ENCODE peak calls at places on chromosome 9, in nine cellular contexts. I, F, H, V, N, K, S, T and M are unnamed samples.
A peak's percentile ranks its signal among the peaks of the same experiment; 100 is the strongest.

GRCh38 chr9:107547303-107547702 is 57.7 kb upstream of the KLF4 start:
- ATAC-seq in T (no peak), H (no peak), I (no peak), F (no peak), V (no peak), K (no peak), S (no peak), N (no peak), M (no peak)

GRCh38 chr9:89171693-89172092 is 6.9 kb downstream of the SHC3 start:
- ATAC-seq in T (peak; percentile 60), N (no peak), H (peak; percentile 31), F (no peak), S (peak; percentile 55), I (no peak), K (no peak), V (no peak), M (no peak)

GRCh38 chr9:3768698-3769458 is 243.1 kb upstream of the RFX3 start:
- ATAC-seq in H (peak; percentile 33), V (peak; percentile 38), S (no peak), T (no peak), I (no peak), F (no peak), N (peak; percentile 59), K (no peak), M (peak; percentile 83)

GRCh38 chr9:99336005-99336404 is 113.9 kb downstream of the SEC61B start:
- ATAC-seq in T (no peak), F (no peak), I (no peak), N (peak; percentile 63), H (no peak), S (no peak), V (no peak), K (peak; percentile 86), M (no peak)

GRCh38 chr9:133023117-133023890 is 7.5 kb upstream of the GTF3C5 start:
- ATAC-seq in N (no peak), V (peak; percentile 73), K (peak; percentile 29), I (no peak), H (peak; percentile 21), T (no peak), S (no peak), F (no peak), M (no peak)

GRCh38 chr9:84667571-84668203 is 1.8 kb upstream of the NTRK2 start:
- ATAC-seq in T (no peak), H (peak; percentile 8), I (no peak), F (no peak), S (peak; percentile 46), V (peak; percentile 33), N (peak; percentile 44), K (peak; percentile 15), M (no peak)

GRCh38 chr9:109092051-109092580 is 27.6 kb downstream of the TMEM245 start:
- ATAC-seq in T (no peak), K (no peak), I (no peak), F (no peak), N (no peak), H (no peak), V (no peak), S (no peak), M (no peak)

GRCh38 chr9:108708448-108708847 is 147.3 kb downstream of the ACTL7B start:
- ATAC-seq in V (no peak), N (no peak), F (no peak), I (no peak), S (no peak), H (no peak), T (no peak), K (peak; percentile 75), M (peak; percentile 63)

GRCh38 chr9:128486201-128486600 is 18.3 kb upstream of the GLE1 start:
- ATAC-seq in I (no peak), S (no peak), H (no peak), T (no peak), V (no peak), F (no peak), N (no peak), K (no peak), M (no peak)

GRCh38 chr9:111016046-111017026 is 21.9 kb downstream of the LPAR1 start:
- ATAC-seq in K (no peak), V (peak; percentile 70), H (peak; percentile 66), N (peak; percentile 38), T (peak; percentile 49), S (no peak), F (peak; percentile 66), I (no peak), M (no peak)

GRCh38 chr9:121736964-121737462 is 85.6 kb downstream of the DAB2IP start:
- ATAC-seq in N (peak; percentile 50), V (peak; percentile 81), H (peak; percentile 88), I (no peak), K (peak; percentile 64), F (peak; percentile 18), S (peak; percentile 77), T (no peak), M (peak; percentile 25)

GRCh38 chr9:76866689-76867088 is 39.2 kb downstream of the PRUNE2 start:
- ATAC-seq in T (peak; percentile 99), S (peak; percentile 44), V (peak; percentile 26), N (no peak), I (no peak), F (peak; percentile 99), H (no peak), K (no peak), M (peak; percentile 89)

GRCh38 chr9:89664896-89665329 is 60.1 kb downstream of the GADD45G start:
- ATAC-seq in T (no peak), H (peak; percentile 51), S (peak; percentile 17), V (peak; percentile 74), N (no peak), F (peak; percentile 17), I (no peak), K (no peak), M (no peak)

GRCh38 chr9:131239307-131239975 is 36.9 kb downstream of the FAM78A start:
- ATAC-seq in N (no peak), I (no peak), K (no peak), H (no peak), T (no peak), S (no peak), V (no peak), F (no peak), M (no peak)

GRCh38 chr9:93476924-93477323 is 23.5 kb upstream of the FAM120AOS start:
- ATAC-seq in S (no peak), N (no peak), I (no peak), K (no peak), T (no peak), V (peak; percentile 80), F (no peak), H (no peak), M (no peak)

GRCh38 chr9:34507966-34508365 is 14.8 kb downstream of the ENHO start:
- ATAC-seq in N (no peak), I (no peak), S (no peak), K (no peak), V (no peak), H (no peak), F (no peak), T (no peak), M (no peak)

GRCh38 chr9:104774831-104775573 is 11.1 kb downstream of the NIPSNAP3B start:
- ATAC-seq in T (no peak), N (peak; percentile 87), S (no peak), K (peak; percentile 85), V (peak; percentile 78), H (peak; percentile 69), F (no peak), I (no peak), M (no peak)

GRCh38 chr9:70352802-70353201 is 61.7 kb downstream of the KLF9 start:
- ATAC-seq in H (no peak), T (no peak), V (no peak), N (no peak), F (no peak), I (peak; percentile 36), S (no peak), K (no peak), M (no peak)

GRCh38 chr9:26158631-26159150 is 480.4 kb upstream of the TUSC1 start:
- ATAC-seq in I (no peak), H (no peak), N (no peak), S (no peak), T (no peak), K (no peak), F (no peak), V (no peak), M (no peak)

GRCh38 chr9:113793558-113793957 is 82.6 kb upstream of the ZNF618 start:
- ATAC-seq in T (no peak), K (no peak), F (no peak), I (no peak), V (no peak), N (no peak), H (no peak), S (no peak), M (no peak)

GRCh38 chr9:34501372-34501771 is 21.4 kb downstream of the ENHO start:
- ATAC-seq in F (no peak), I (no peak), N (no peak), H (no peak), V (no peak), T (no peak), S (no peak), K (no peak), M (no peak)

GRCh38 chr9:72622186-72622585 is 100.8 kb downstream of the TMC1 start:
- ATAC-seq in K (no peak), I (no peak), T (no peak), N (no peak), S (no peak), H (no peak), F (no peak), V (no peak), M (no peak)
- TF ChIP-seq CTCF in K (no peak), I (no peak), T (no peak), N (no peak), S (no peak), H (no peak), F (no peak), V (no peak), M (no peak)

GRCh38 chr9:36974731-36975130 is 59.3 kb downstream of the PAX5 start:
- ATAC-seq in K (no peak), F (no peak), H (no peak), S (peak; percentile 60), I (no peak), V (no peak), T (peak; percentile 29), N (no peak), M (no peak)
- TF ChIP-seq CTCF in K (no peak), F (peak; percentile 31), H (no peak), S (peak; percentile 41), I (no peak), V (no peak), T (peak; percentile 44), N (no peak), M (no peak)

GRCh38 chr9:118170032-118170955 is 466.1 kb downstream of the TLR4 start:
- ATAC-seq in I (no peak), K (peak; percentile 63), H (peak; percentile 72), V (peak; percentile 49), S (no peak), F (peak; percentile 85), T (peak; percentile 37), N (peak; percentile 83), M (no peak)
- TF ChIP-seq CTCF in I (no peak), K (peak; percentile 60), H (no peak), V (no peak), S (no peak), F (peak; percentile 86), T (peak; percentile 57), N (peak; percentile 70), M (no peak)

DNA sequence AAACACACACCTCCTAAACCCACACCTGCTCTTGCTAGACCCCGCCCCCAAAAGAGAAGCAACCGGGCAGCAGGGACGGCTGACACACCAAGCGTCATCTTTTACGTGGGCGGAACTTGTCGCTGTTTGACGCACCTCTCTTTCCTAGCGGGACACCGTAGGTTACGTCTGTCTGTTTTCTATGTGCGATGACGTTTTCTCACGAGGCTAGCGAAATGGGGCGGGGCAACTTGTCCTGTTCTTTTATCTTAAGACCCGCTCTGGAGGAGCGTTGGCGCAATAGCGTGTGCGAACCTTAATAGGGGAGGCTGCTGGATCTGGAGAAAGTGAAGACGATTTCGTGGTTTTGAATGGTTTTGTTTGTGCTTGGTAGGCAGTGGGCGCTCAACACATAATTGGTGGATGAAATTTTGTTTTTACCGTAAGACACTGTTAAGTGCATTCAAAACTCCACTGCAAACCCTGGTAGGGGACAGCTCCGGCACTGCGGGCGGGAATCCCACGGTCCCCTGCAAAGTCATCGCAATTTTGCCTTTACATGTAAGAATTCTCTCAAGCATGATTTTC is 501 bp upstream of the C9orf72 start:
- ATAC-seq in I (peak; percentile 82), V (peak; percentile 92), T (peak; percentile 69), N (peak; percentile 91), H (peak; percentile 86), S (peak; percentile 92), F (peak; percentile 67), K (peak; percentile 94), M (peak; percentile 95)
- TF ChIP-seq CTCF in I (no peak), V (no peak), T (no peak), N (no peak), H (no peak), S (no peak), F (no peak), K (no peak), M (no peak)